ENCODE peak calls at places on chromosomes 6 and 20, in seven cellular contexts. J, N, B, U, E, P and K are unnamed samples.

GRCh38 chr6:170445984-170446383 is 107.1 kb downstream of the PSMB1 start:
- DNase-seq in B (no peak), E (no peak), N (no peak), J (no peak), U (no peak), P (no peak), K (no peak)

GRCh38 chr6:42690151-42690702 is 32.2 kb downstream of the PRPH2 start:
- DNase-seq in P (peak; percentile 23), U (no peak), N (no peak), B (no peak), E (no peak), J (peak; percentile 38), K (no peak)

GRCh38 chr6:52985228-52985627 is 9.9 kb downstream of the GSTA4 start:
- DNase-seq in E (no peak), B (no peak), J (no peak), P (no peak), N (no peak), U (no peak), K (no peak)

GRCh38 chr6:20182926-20183521 is 29.2 kb downstream of the MBOAT1 start:
- DNase-seq in B (peak; percentile 83), J (no peak), U (no peak), E (peak; percentile 3), P (peak; percentile 42), N (no peak), K (peak; percentile 69)

GRCh38 chr6:11785449-11785951 is 6.9 kb upstream of the ADTRP start:
- DNase-seq in J (no peak), E (no peak), B (peak; percentile 61), U (no peak), P (no peak), N (no peak), K (no peak)

GRCh38 chr6:25113436-25113835 is 165.7 kb upstream of the CARMIL1 start:
- DNase-seq in J (no peak), P (no peak), B (no peak), N (no peak), U (no peak), E (no peak), K (no peak)

GRCh38 chr6:34142599-34142998 is 3.3 kb downstream of the GRM4 start:
- DNase-seq in P (no peak), N (no peak), J (no peak), B (peak; percentile 20), U (no peak), E (no peak), K (peak; percentile 54)

GRCh38 chr6:2733324-2733723 is 17.4 kb downstream of the MYLK4 start:
- DNase-seq in J (peak; percentile 62), B (no peak), U (no peak), E (no peak), P (peak; percentile 37), N (no peak), K (no peak)

GRCh38 chr20:779771-780170 is 11.5 kb upstream of the SLC52A3 start:
- DNase-seq in P (no peak), J (no peak), U (no peak), N (no peak), E (no peak), B (no peak), K (no peak)

GRCh38 chr6:42637681-42638080 is 73.9 kb downstream of the UBR2 start:
- DNase-seq in B (no peak), P (no peak), J (no peak), U (no peak), E (no peak), N (no peak), K (no peak)

GRCh38 chr6:114342826-114343781 is at the start of gene HS3ST5:
- DNase-seq in P (no peak), N (peak; percentile 85), U (peak; percentile 47), B (peak; percentile 6), E (no peak), J (no peak), K (peak; percentile 76)

GRCh38 chr20:57759724-57760123 is 49.9 kb upstream of the PMEPA1 start:
- DNase-seq in N (no peak), J (no peak), B (no peak), U (no peak), P (peak; percentile 10), E (no peak), K (no peak)

GRCh38 chr6:97437087-97437486 is 154.1 kb upstream of the MMS22L start:
- DNase-seq in B (peak; percentile 7), J (peak; percentile 35), U (peak; percentile 4), P (peak; percentile 46), E (no peak), N (peak; percentile 39), K (no peak)

GRCh38 chr6:33860006-33860405 is 56.2 kb upstream of the MLN start:
- DNase-seq in E (no peak), B (no peak), U (no peak), N (no peak), P (no peak), J (no peak), K (peak; percentile 65)

GRCh38 chr6:21023210-21023609 is 489.0 kb downstream of the CDKAL1 start:
- DNase-seq in E (no peak), N (no peak), U (no peak), P (no peak), B (peak; percentile 28), J (no peak), K (no peak)

GRCh38 chr6:126535585-126535984 is 195.7 kb downstream of the CENPW start:
- DNase-seq in N (no peak), U (no peak), J (peak; percentile 19), P (peak; percentile 53), E (no peak), B (no peak), K (no peak)

GRCh38 chr6:122947355-122947754 is 48.7 kb upstream of the CLVS2 start:
- DNase-seq in B (peak; percentile 7), E (peak; percentile 6), U (no peak), J (peak; percentile 3), N (peak; percentile 58), P (peak; percentile 47), K (no peak)

GRCh38 chr6:127550403-127550802 is 26.6 kb upstream of the C6orf58 start:
- DNase-seq in B (peak; percentile 47), E (peak; percentile 52), U (no peak), N (no peak), J (peak; percentile 49), P (peak; percentile 68), K (no peak)

GRCh38 chr6:63573899-63574553 is 1.7 kb downstream of the LOC128125822 start:
- DNase-seq in U (peak; percentile 12), N (peak; percentile 57), P (peak; percentile 78), B (peak; percentile 47), J (peak; percentile 77), E (no peak), K (no peak)

GRCh38 chr20:54624701-54625472 is 149.5 kb downstream of the DOK5 start:
- DNase-seq in N (no peak), E (no peak), J (peak; percentile 41), U (no peak), P (no peak), B (no peak), K (no peak)

GRCh38 chr20:49964964-49965780 is 17.6 kb upstream of the SNAI1 start:
- DNase-seq in B (no peak), E (no peak), J (peak; percentile 16), U (peak; percentile 11), P (peak; percentile 69), N (peak; percentile 81), K (no peak)

GRCh38 chr20:49894073-49894470 is 21.3 kb downstream of the SPATA2 start:
- DNase-seq in N (no peak), E (no peak), B (no peak), U (no peak), J (no peak), P (no peak), K (no peak)